ENCODE peak calls at places on chromosomes 2 and 18, in eight cellular contexts. G, H, N, C, U, I, O and V are unnamed samples.

GRCh38 chr2:117858336-117858735 is 43.8 kb downstream of the DDX18 start:
- DNase-seq in G (no peak), H (no peak), N (no peak), C (no peak), U (peak; percentile 4), I (no peak), O (no peak), V (no peak)

GRCh38 chr2:150479075-150479915 is 8.2 kb downstream of the RND3 start:
- DNase-seq in G (peak; percentile 71), H (no peak), N (no peak), C (no peak), U (no peak), I (no peak), O (no peak), V (no peak)

GRCh38 chr2:212619954-212620353 is 81.4 kb upstream of the ERBB4 start:
- DNase-seq in G (peak; percentile 67), H (no peak), N (no peak), C (no peak), U (no peak), I (no peak), O (no peak), V (no peak)

GRCh38 chr2:216006164-216006663 is 7.1 kb downstream of the MREG start:
- DNase-seq in G (peak; percentile 48), H (peak; percentile 36), N (peak; percentile 53), C (no peak), U (peak; percentile 39), I (no peak), O (no peak), V (peak; percentile 36)

GRCh38 chr2:120638450-120638849 is 97.2 kb upstream of the GLI2 start:
- DNase-seq in G (no peak), H (no peak), N (no peak), C (no peak), U (no peak), I (no peak), O (no peak), V (no peak)

GRCh38 chr2:160752475-160753330 is 259.1 kb upstream of the RBMS1 start:
- DNase-seq in G (peak; percentile 74), H (no peak), N (no peak), C (no peak), U (no peak), I (no peak), O (no peak), V (no peak)

GRCh38 chr2:160664603-160665145 is 171.1 kb upstream of the RBMS1 start:
- DNase-seq in G (no peak), H (no peak), N (no peak), C (no peak), U (no peak), I (no peak), O (no peak), V (no peak)

GRCh38 chr18:3577456-3577855 is 127.5 kb downstream of the TGIF1 start:
- DNase-seq in G (no peak), H (no peak), N (no peak), C (no peak), U (no peak), I (no peak), O (no peak), V (no peak)

GRCh38 chr18:60322591-60322990 is 50.0 kb downstream of the MC4R start:
- DNase-seq in G (no peak), H (no peak), N (no peak), C (no peak), U (no peak), I (no peak), O (no peak), V (no peak)